ENCODE peak calls at places on chromosomes 6 and 20, in nine cellular contexts. One of them, this sample, is unnamed.

GRCh38 chr20:7196481-7196880 is 429.0 kb downstream of the BMP2 start:
- DNase-seq in Peyer's patch: no peak
- DNase-seq in transverse colon: no peak
- DNase-seq in neural progenitor cell: no peak
- DNase-seq in left lung: no peak
- DNase-seq in bronchial epithelial cell: peak
- DNase-seq in fibroblast of mammary gland: peak
- DNase-seq in fibroblast of the aortic adventitia: peak
- DNase-seq in right lobe of liver: no peak
- DNase-seq in this sample: no peak

GRCh38 chr6:148888853-148889252 is 142.0 kb downstream of the UST start:
- DNase-seq in Peyer's patch: no peak
- DNase-seq in transverse colon: no peak
- DNase-seq in left lung: no peak
- DNase-seq in fibroblast of mammary gland: peak
- DNase-seq in fibroblast of the aortic adventitia: peak
- DNase-seq in neural progenitor cell: no peak
- DNase-seq in bronchial epithelial cell: no peak
- DNase-seq in right lobe of liver: no peak
- DNase-seq in this sample: no peak

GRCh38 chr6:98924647-98925046 is 23.1 kb downstream of the FBXL4 start:
- DNase-seq in fibroblast of mammary gland: no peak
- DNase-seq in left lung: no peak
- DNase-seq in transverse colon: no peak
- DNase-seq in right lobe of liver: peak
- DNase-seq in bronchial epithelial cell: no peak
- DNase-seq in neural progenitor cell: no peak
- DNase-seq in fibroblast of the aortic adventitia: no peak
- DNase-seq in Peyer's patch: peak
- DNase-seq in this sample: no peak

GRCh38 chr6:129890701-129891100 is 29.6 kb upstream of the TMEM244 start:
- DNase-seq in fibroblast of mammary gland: peak
- DNase-seq in Peyer's patch: no peak
- DNase-seq in bronchial epithelial cell: peak
- DNase-seq in left lung: no peak
- DNase-seq in transverse colon: no peak
- DNase-seq in neural progenitor cell: no peak
- DNase-seq in fibroblast of the aortic adventitia: peak
- DNase-seq in right lobe of liver: no peak
- DNase-seq in this sample: no peak

GRCh38 chr20:2515203-2515602 is 6.5 kb upstream of the ZNF343 start:
- DNase-seq in fibroblast of the aortic adventitia: peak
- DNase-seq in right lobe of liver: no peak
- DNase-seq in neural progenitor cell: no peak
- DNase-seq in bronchial epithelial cell: no peak
- DNase-seq in Peyer's patch: no peak
- DNase-seq in fibroblast of mammary gland: no peak
- DNase-seq in left lung: no peak
- DNase-seq in transverse colon: no peak
- DNase-seq in this sample: peak

GRCh38 chr6:46921731-46922130 is at the start of gene ADGRF5:
- DNase-seq in left lung: peak
- DNase-seq in transverse colon: no peak
- DNase-seq in bronchial epithelial cell: peak
- DNase-seq in fibroblast of mammary gland: no peak
- DNase-seq in fibroblast of the aortic adventitia: no peak
- DNase-seq in right lobe of liver: peak
- DNase-seq in neural progenitor cell: no peak
- DNase-seq in Peyer's patch: no peak
- DNase-seq in this sample: no peak

GRCh38 chr6:16804515-16805161 is 43.4 kb upstream of the ATXN1 start:
- DNase-seq in transverse colon: no peak
- DNase-seq in Peyer's patch: no peak
- DNase-seq in left lung: no peak
- DNase-seq in bronchial epithelial cell: no peak
- DNase-seq in fibroblast of the aortic adventitia: no peak
- DNase-seq in right lobe of liver: no peak
- DNase-seq in neural progenitor cell: no peak
- DNase-seq in fibroblast of mammary gland: no peak
- DNase-seq in this sample: no peak

GRCh38 chr20:29873946-29874345 is 1383.5 kb upstream of the DEFB115 start:
- DNase-seq in left lung: peak
- DNase-seq in bronchial epithelial cell: peak
- DNase-seq in transverse colon: peak
- DNase-seq in neural progenitor cell: peak
- DNase-seq in fibroblast of mammary gland: peak
- DNase-seq in right lobe of liver: peak
- DNase-seq in Peyer's patch: peak
- DNase-seq in fibroblast of the aortic adventitia: peak
- DNase-seq in this sample: peak

GRCh38 chr20:34892671-34893070 is 16.3 kb downstream of the ACSS2 start:
- DNase-seq in Peyer's patch: no peak
- DNase-seq in right lobe of liver: no peak
- DNase-seq in left lung: no peak
- DNase-seq in fibroblast of the aortic adventitia: no peak
- DNase-seq in neural progenitor cell: no peak
- DNase-seq in transverse colon: no peak
- DNase-seq in fibroblast of mammary gland: no peak
- DNase-seq in bronchial epithelial cell: no peak
- DNase-seq in this sample: no peak

GRCh38 chr6:125086716-125087115 is 66.9 kb upstream of the TPD52L1 start:
- DNase-seq in right lobe of liver: no peak
- DNase-seq in transverse colon: no peak
- DNase-seq in left lung: no peak
- DNase-seq in fibroblast of mammary gland: no peak
- DNase-seq in fibroblast of the aortic adventitia: no peak
- DNase-seq in neural progenitor cell: no peak
- DNase-seq in Peyer's patch: no peak
- DNase-seq in bronchial epithelial cell: no peak
- DNase-seq in this sample: no peak

GRCh38 chr6:48979806-48980205 is 483.2 kb downstream of the MMUT start:
- DNase-seq in right lobe of liver: no peak
- DNase-seq in neural progenitor cell: no peak
- DNase-seq in left lung: no peak
- DNase-seq in fibroblast of the aortic adventitia: no peak
- DNase-seq in fibroblast of mammary gland: no peak
- DNase-seq in Peyer's patch: no peak
- DNase-seq in bronchial epithelial cell: no peak
- DNase-seq in transverse colon: no peak
- DNase-seq in this sample: no peak

GRCh38 chr20:5511930-5512329 is 195.2 kb upstream of the PROKR2 start:
- DNase-seq in Peyer's patch: no peak
- DNase-seq in right lobe of liver: no peak
- DNase-seq in transverse colon: no peak
- DNase-seq in fibroblast of the aortic adventitia: no peak
- DNase-seq in bronchial epithelial cell: no peak
- DNase-seq in left lung: no peak
- DNase-seq in fibroblast of mammary gland: no peak
- DNase-seq in neural progenitor cell: no peak
- DNase-seq in this sample: no peak

GRCh38 chr6:16519265-16520242 is 241.7 kb downstream of the ATXN1 start:
- DNase-seq in transverse colon: peak
- DNase-seq in left lung: no peak
- DNase-seq in right lobe of liver: no peak
- DNase-seq in bronchial epithelial cell: no peak
- DNase-seq in neural progenitor cell: peak
- DNase-seq in Peyer's patch: no peak
- DNase-seq in fibroblast of mammary gland: no peak
- DNase-seq in fibroblast of the aortic adventitia: no peak
- DNase-seq in this sample: peak

DNA sequence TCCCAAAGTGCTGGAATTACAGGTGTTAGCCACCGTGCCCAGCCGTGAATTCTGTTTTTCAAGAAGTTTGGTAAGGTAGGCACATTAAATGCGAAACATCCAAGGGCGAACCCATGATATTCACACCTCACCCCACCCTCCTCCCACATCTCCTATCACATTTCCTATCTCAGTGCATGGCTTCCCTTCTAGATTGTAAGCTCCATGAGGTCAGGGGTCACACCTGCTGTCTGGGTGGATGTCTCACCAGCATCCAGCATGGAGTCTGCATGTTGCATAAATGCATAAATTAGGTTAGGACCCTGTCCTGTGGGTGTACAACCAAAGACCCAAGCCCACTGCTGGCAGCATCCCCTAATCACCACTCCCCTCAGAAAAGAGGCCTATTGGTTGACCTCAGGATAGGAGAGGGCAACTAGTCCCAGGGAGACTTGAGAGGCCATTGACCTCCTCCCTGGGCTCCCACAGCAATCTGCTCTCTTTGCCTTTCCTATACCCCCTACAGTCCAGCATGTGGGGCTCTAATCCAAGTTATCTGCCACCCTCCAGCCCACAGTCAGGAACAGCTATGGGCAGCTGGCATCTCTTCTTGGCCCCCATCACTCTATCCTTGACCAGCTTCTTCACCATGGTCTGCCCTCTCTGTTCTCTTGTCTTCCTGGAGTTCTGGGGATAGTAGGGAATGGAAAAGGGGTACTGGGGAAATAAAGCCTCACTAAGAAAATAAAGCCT is 4.2 kb downstream of the PRRT1 start:
- DNase-seq in Peyer's patch: no peak
- DNase-seq in bronchial epithelial cell: no peak
- DNase-seq in fibroblast of the aortic adventitia: no peak
- DNase-seq in left lung: no peak
- DNase-seq in fibroblast of mammary gland: no peak
- DNase-seq in neural progenitor cell: no peak
- DNase-seq in right lobe of liver: no peak
- DNase-seq in transverse colon: no peak
- DNase-seq in this sample: no peak
- H3K4me3 ChIP-seq in Peyer's patch: no peak
- H3K4me3 ChIP-seq in bronchial epithelial cell: peak
- H3K4me3 ChIP-seq in fibroblast of the aortic adventitia: no peak
- H3K4me3 ChIP-seq in left lung: no peak
- H3K4me3 ChIP-seq in fibroblast of mammary gland: no peak
- H3K4me3 ChIP-seq in neural progenitor cell: no peak
- H3K4me3 ChIP-seq in right lobe of liver: no peak
- H3K4me3 ChIP-seq in transverse colon: no peak
- H3K4me3 ChIP-seq in this sample: no peak

GRCh38 chr6:161443868-161444267 is 170.0 kb upstream of the AGPAT4 start:
- DNase-seq in left lung: no peak
- DNase-seq in Peyer's patch: no peak
- DNase-seq in fibroblast of mammary gland: peak
- DNase-seq in right lobe of liver: no peak
- DNase-seq in neural progenitor cell: peak
- DNase-seq in bronchial epithelial cell: no peak
- DNase-seq in fibroblast of the aortic adventitia: peak
- DNase-seq in transverse colon: no peak
- DNase-seq in this sample: no peak

GRCh38 chr6:161444966-161445799 is 171.3 kb upstream of the AGPAT4 start:
- DNase-seq in transverse colon: no peak
- DNase-seq in neural progenitor cell: no peak
- DNase-seq in right lobe of liver: no peak
- DNase-seq in left lung: no peak
- DNase-seq in Peyer's patch: no peak
- DNase-seq in fibroblast of the aortic adventitia: no peak
- DNase-seq in bronchial epithelial cell: no peak
- DNase-seq in fibroblast of mammary gland: no peak
- DNase-seq in this sample: no peak

GRCh38 chr6:161446296-161446925 is 172.6 kb upstream of the AGPAT4 start:
- DNase-seq in left lung: no peak
- DNase-seq in bronchial epithelial cell: no peak
- DNase-seq in fibroblast of mammary gland: no peak
- DNase-seq in transverse colon: no peak
- DNase-seq in right lobe of liver: no peak
- DNase-seq in neural progenitor cell: no peak
- DNase-seq in fibroblast of the aortic adventitia: no peak
- DNase-seq in Peyer's patch: no peak
- DNase-seq in this sample: no peak

GRCh38 chr6:161442381-161442858 is 168.6 kb upstream of the AGPAT4 start:
- DNase-seq in transverse colon: no peak
- DNase-seq in right lobe of liver: no peak
- DNase-seq in Peyer's patch: no peak
- DNase-seq in fibroblast of mammary gland: no peak
- DNase-seq in neural progenitor cell: no peak
- DNase-seq in left lung: no peak
- DNase-seq in bronchial epithelial cell: no peak
- DNase-seq in fibroblast of the aortic adventitia: no peak
- DNase-seq in this sample: no peak

GRCh38 chr6:161444464-161444863 is 170.6 kb upstream of the AGPAT4 start:
- DNase-seq in right lobe of liver: no peak
- DNase-seq in fibroblast of the aortic adventitia: peak
- DNase-seq in transverse colon: no peak
- DNase-seq in left lung: no peak
- DNase-seq in bronchial epithelial cell: peak
- DNase-seq in Peyer's patch: no peak
- DNase-seq in fibroblast of mammary gland: peak
- DNase-seq in neural progenitor cell: peak
- DNase-seq in this sample: peak
- TF ChIP-seq CTCF in right lobe of liver: no peak
- TF ChIP-seq CTCF in fibroblast of the aortic adventitia: peak
- TF ChIP-seq CTCF in transverse colon: no peak
- TF ChIP-seq CTCF in left lung: no peak
- TF ChIP-seq CTCF in bronchial epithelial cell: peak
- TF ChIP-seq CTCF in Peyer's patch: no peak
- TF ChIP-seq CTCF in fibroblast of mammary gland: no peak
- TF ChIP-seq CTCF in neural progenitor cell: peak
- TF ChIP-seq CTCF in this sample: peak

DNA sequence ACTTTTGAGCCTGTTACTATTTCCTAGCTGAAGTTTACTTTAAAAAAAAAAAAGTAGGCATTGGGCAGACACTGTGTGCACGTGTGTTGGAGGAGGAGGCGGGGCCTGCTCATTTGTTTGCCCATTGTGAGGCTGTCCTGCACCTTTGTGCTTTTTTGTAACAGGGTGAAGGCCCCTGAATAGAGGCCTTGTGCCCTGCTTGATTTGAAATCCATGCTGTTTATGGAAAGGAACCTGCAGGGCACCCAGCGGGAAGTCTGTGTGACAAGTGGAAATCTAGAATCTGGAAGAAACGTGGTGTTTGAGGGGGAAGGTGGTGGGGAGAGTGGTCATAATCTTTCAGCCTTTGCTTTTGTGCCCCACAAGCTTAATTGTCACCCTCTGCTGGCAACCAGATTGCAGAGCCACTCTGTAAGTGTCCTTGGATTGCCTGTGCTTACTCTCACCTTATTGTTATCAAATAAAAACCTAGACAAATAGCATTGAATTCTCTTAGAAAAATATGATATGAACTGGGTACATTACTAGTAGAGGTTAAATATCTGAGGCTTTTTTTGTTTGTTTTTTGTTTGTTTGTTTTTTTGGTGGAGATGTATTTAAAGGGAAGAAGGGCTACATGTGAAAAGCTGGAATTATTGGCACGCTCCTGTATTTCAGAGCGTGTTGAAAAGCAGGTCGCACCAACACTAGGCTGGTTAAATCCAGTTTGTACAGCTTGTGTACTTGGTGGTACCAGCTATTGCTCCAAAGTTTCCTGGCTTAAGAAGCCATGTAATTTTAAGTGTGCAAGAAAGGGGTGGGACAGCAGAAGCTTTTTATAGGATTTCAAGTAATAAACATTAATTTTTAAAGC is 156.2 kb downstream of the ARID1B start:
- DNase-seq in bronchial epithelial cell: peak
- DNase-seq in fibroblast of the aortic adventitia: no peak
- DNase-seq in fibroblast of mammary gland: no peak
- DNase-seq in transverse colon: peak
- DNase-seq in Peyer's patch: peak
- DNase-seq in left lung: peak
- DNase-seq in right lobe of liver: peak
- DNase-seq in neural progenitor cell: peak
- DNase-seq in this sample: no peak
- H3K4me3 ChIP-seq in bronchial epithelial cell: no peak
- H3K4me3 ChIP-seq in fibroblast of the aortic adventitia: no peak
- H3K4me3 ChIP-seq in fibroblast of mammary gland: no peak
- H3K4me3 ChIP-seq in transverse colon: no peak
- H3K4me3 ChIP-seq in Peyer's patch: no peak
- H3K4me3 ChIP-seq in left lung: no peak
- H3K4me3 ChIP-seq in right lobe of liver: no peak
- H3K4me3 ChIP-seq in neural progenitor cell: peak
- H3K4me3 ChIP-seq in this sample: no peak

GRCh38 chr20:38997622-38998021 is 35.5 kb downstream of the DHX35 start:
- DNase-seq in fibroblast of mammary gland: no peak
- DNase-seq in Peyer's patch: peak
- DNase-seq in left lung: no peak
- DNase-seq in fibroblast of the aortic adventitia: no peak
- DNase-seq in bronchial epithelial cell: no peak
- DNase-seq in neural progenitor cell: no peak
- DNase-seq in right lobe of liver: no peak
- DNase-seq in transverse colon: no peak
- DNase-seq in this sample: no peak
- TF ChIP-seq CTCF in fibroblast of mammary gland: no peak
- TF ChIP-seq CTCF in Peyer's patch: no peak
- TF ChIP-seq CTCF in left lung: no peak
- TF ChIP-seq CTCF in fibroblast of the aortic adventitia: no peak
- TF ChIP-seq CTCF in bronchial epithelial cell: no peak
- TF ChIP-seq CTCF in neural progenitor cell: no peak
- TF ChIP-seq CTCF in right lobe of liver: no peak
- TF ChIP-seq CTCF in transverse colon: no peak
- TF ChIP-seq CTCF in this sample: no peak

This sample was measured in fibroblast of pulmonary artery.